ENCODE peak calls at places on chromosomes 1 and 21, in ten cellular contexts. U, V, P, L, I, N, E, M, C and B are unnamed samples.

GRCh38 chr1:7280257-7280656 is 490.8 kb upstream of the VAMP3 start:
- DNase-seq in P (no peak), N (no peak), M (no peak), E (no peak), L (no peak), V (no peak), U (no peak), I (no peak), C (no peak), B (no peak)

GRCh38 chr1:191371626-191372025 is 786.6 kb upstream of the RGS18 start:
- DNase-seq in P (no peak), U (no peak), C (no peak), E (no peak), L (no peak), V (no peak), I (no peak), M (peak), N (no peak), B (peak)

GRCh38 chr1:89975540-89976125 is 19.3 kb upstream of the ZNF326 start:
- DNase-seq in M (no peak), L (no peak), C (no peak), I (no peak), N (no peak), P (no peak), E (no peak), U (no peak), V (no peak), B (no peak)

GRCh38 chr1:205543351-205544305 is 39.2 kb downstream of the CDK18 start:
- DNase-seq in P (peak), V (peak), M (peak), U (peak), L (peak), E (peak), I (peak), C (peak), N (peak), B (peak)

GRCh38 chr1:42932442-42932941 is 26.2 kb downstream of the SLC2A1 start:
- DNase-seq in C (no peak), E (no peak), M (no peak), V (no peak), N (no peak), L (no peak), U (no peak), P (no peak), I (no peak), B (no peak)

GRCh38 chr1:107831921-107832320 is 133.1 kb downstream of the VAV3 start:
- DNase-seq in V (no peak), N (no peak), E (no peak), P (no peak), C (no peak), L (no peak), M (no peak), I (no peak), U (no peak), B (no peak)

GRCh38 chr1:59556802-59557548 is 257.8 kb upstream of the HOOK1 start:
- DNase-seq in C (no peak), E (no peak), I (no peak), L (no peak), M (no peak), N (no peak), P (no peak), V (no peak), U (no peak), B (peak)

GRCh38 chr1:16006552-16007485 is 2.8 kb downstream of the SRARP start:
- DNase-seq in C (no peak), E (no peak), P (no peak), I (peak), L (peak), M (peak), V (no peak), U (no peak), N (no peak), B (no peak)

GRCh38 chr1:202274611-202275010 is 67.1 kb downstream of the UBE2T start:
- DNase-seq in U (peak), N (no peak), C (no peak), E (peak), I (no peak), V (peak), L (peak), M (peak), P (no peak), B (peak)

GRCh38 chr1:233777571-233777970 is 126.9 kb upstream of the SLC35F3 start:
- DNase-seq in M (no peak), C (no peak), I (no peak), L (no peak), N (no peak), P (no peak), U (no peak), V (no peak), E (no peak), B (no peak)

GRCh38 chr1:228429007-228429406 is 12.3 kb upstream of the TRIM17 start:
- DNase-seq in N (no peak), E (no peak), P (no peak), M (no peak), V (no peak), L (no peak), U (no peak), C (no peak), I (no peak), B (no peak)

GRCh38 chr1:56575865-56576264 is 3.5 kb downstream of the PLPP3 start:
- DNase-seq in N (no peak), E (no peak), V (no peak), C (no peak), I (no peak), L (no peak), U (no peak), P (no peak), M (peak), B (no peak)

GRCh38 chr1:96545935-96546656 is 175.5 kb upstream of the PTBP2 start:
- DNase-seq in M (no peak), V (no peak), N (no peak), U (no peak), E (no peak), P (no peak), C (no peak), L (no peak), I (no peak), B (no peak)

GRCh38 chr1:214422137-214422671 is 129.2 kb downstream of the PTPN14 start:
- DNase-seq in N (no peak), C (no peak), V (peak), L (no peak), E (no peak), P (no peak), M (peak), I (no peak), U (no peak), B (no peak)

GRCh38 chr1:30085814-30086770 is 637.3 kb downstream of the MATN1 start:
- DNase-seq in L (peak), M (peak), E (peak), C (no peak), N (no peak), I (peak), P (peak), U (peak), V (peak), B (peak)

GRCh38 chr1:45478129-45478802 is 12.7 kb downstream of the TESK2 start:
- DNase-seq in I (no peak), E (no peak), M (peak), L (no peak), N (no peak), P (no peak), C (no peak), U (no peak), V (no peak), B (no peak)

GRCh38 chr1:185837711-185838110 is 103.5 kb downstream of the HMCN1 start:
- DNase-seq in N (no peak), P (no peak), M (no peak), U (no peak), I (no peak), V (no peak), E (no peak), L (no peak), C (no peak), B (no peak)

GRCh38 chr1:114338491-114338890 is 172.5 kb downstream of the TRIM33 start:
- DNase-seq in C (no peak), M (no peak), N (no peak), P (no peak), E (no peak), I (no peak), V (no peak), L (no peak), U (no peak), B (no peak)

GRCh38 chr1:201790261-201790660 is 38.7 kb upstream of the IPO9 start:
- DNase-seq in L (no peak), E (no peak), U (no peak), V (peak), I (no peak), C (no peak), N (no peak), P (no peak), M (peak), B (no peak)

GRCh38 chr1:56073614-56074356 is 505.6 kb downstream of the PLPP3 start:
- DNase-seq in E (peak), C (peak), L (no peak), V (peak), I (peak), M (peak), U (no peak), P (peak), N (peak), B (no peak)

GRCh38 chr1:3673381-3674099 is 21.2 kb downstream of the TP73 start:
- DNase-seq in V (no peak), P (no peak), E (no peak), C (no peak), U (peak), L (no peak), I (no peak), M (no peak), N (no peak), B (no peak)

GRCh38 chr1:154263465-154264332 is 8.7 kb upstream of the HAX1 start:
- DNase-seq in C (no peak), E (no peak), N (no peak), V (peak), L (no peak), M (no peak), U (no peak), I (no peak), P (no peak), B (no peak)

GRCh38 chr1:154256666-154257065 is 15.8 kb upstream of the HAX1 start:
- DNase-seq in I (no peak), L (no peak), U (no peak), E (no peak), P (no peak), N (no peak), V (no peak), C (no peak), M (no peak), B (no peak)

GRCh38 chr1:154264454-154264853 is 8.0 kb upstream of the HAX1 start:
- DNase-seq in V (no peak), M (no peak), L (no peak), E (no peak), N (no peak), I (no peak), U (no peak), C (no peak), P (no peak), B (no peak)

GRCh38 chr1:154258784-154259183 is 13.6 kb upstream of the HAX1 start:
- DNase-seq in P (no peak), V (no peak), C (no peak), M (no peak), L (no peak), E (no peak), U (no peak), N (no peak), I (no peak), B (no peak)

GRCh38 chr1:154260127-154260526 is 12.3 kb upstream of the HAX1 start:
- DNase-seq in M (no peak), I (no peak), V (no peak), C (no peak), L (no peak), N (no peak), P (no peak), E (no peak), U (no peak), B (no peak)
- TF ChIP-seq CTCF in M (no peak), I (no peak), V (no peak), C (no peak), L (no peak), N (no peak), P (no peak), E (no peak), U (no peak), B (no peak)

DNA sequence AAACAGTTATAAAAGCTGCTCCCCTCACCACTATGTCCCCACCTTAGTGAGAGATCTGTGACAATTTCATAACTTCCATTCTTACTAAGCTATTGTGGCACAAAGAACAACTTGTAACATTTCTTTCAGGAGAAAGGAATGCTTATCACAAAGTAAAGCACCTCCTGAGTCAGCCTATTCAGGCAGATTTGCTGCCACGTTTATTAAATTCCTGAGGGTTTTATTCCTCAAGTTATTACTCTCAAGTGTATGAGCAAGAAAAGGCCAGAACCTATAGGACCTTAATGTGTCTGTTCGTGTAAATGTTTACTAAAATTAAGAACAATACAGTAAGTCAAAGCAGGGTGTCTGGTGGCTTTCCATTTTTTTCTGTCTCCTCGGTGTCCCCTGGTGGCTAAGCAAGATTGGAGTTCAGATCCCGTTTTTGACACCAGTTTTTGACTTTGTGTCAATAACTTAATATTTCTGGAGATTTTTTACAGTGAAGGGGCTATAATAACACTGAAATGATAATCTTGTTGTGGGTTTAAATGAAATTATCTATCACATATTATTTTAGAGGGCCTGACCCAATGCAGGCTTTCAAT is 1539.6 kb downstream of the BRINP3 start:
- DNase-seq in L (peak), M (peak), U (no peak), E (no peak), P (no peak), N (no peak), C (no peak), V (no peak), I (no peak), B (peak)
- TF ChIP-seq CTCF in L (peak), M (peak), U (no peak), E (no peak), P (no peak), N (peak), C (no peak), V (peak), I (no peak), B (peak)

GRCh38 chr21:28899744-28900143 is 92.9 kb downstream of the LTN1 start:
- DNase-seq in C (no peak), P (no peak), N (no peak), M (peak), E (no peak), I (no peak), U (no peak), L (peak), V (peak), B (no peak)
- TF ChIP-seq CTCF in C (no peak), P (no peak), N (no peak), M (no peak), E (no peak), I (no peak), U (no peak), L (no peak), V (no peak), B (no peak)

DNA sequence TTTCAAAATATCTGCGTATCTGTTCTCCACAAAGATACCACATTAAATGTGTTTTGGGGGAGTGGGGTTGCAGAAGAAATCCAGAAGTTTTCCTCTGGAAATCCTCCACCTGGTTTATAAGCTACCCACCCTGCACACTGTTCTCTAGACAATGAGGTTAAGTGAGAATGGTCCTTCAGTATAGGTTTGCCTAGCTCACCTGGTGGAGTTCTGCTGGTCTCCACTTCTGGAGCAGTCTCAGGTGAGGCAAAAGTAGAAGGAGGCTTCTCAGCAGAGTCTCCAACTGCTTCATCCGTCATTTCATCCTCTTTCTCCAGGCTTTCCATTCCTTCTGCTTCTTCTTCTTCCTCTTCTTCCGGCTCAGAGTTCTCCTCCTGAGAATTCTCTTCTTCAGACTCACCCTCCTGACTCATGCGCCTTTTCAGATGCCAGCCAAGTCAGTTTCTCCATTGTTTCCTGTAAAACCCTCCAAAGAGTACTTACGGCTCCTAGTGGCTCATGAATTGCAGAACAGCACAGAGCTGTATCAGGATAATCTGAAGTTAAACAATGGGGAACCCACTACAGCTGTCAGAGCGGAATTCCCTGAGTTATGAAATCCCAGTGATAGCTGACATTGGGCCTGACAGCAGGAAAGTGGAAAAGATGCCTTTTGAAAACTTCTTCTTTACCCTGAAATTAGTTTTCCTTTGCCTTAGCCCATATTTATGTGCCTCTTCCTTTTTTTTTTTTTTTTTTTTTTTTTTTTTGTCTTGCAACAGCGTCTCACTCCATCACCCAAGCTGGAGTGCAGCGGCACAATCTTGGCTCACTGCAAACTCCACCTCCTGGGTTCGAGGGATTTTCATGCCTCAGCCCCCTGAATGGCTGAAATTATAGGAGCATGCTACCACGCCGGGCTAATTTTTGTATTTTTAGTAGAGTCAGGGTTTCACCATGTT is 38.5 kb downstream of the MSTO1 start:
- DNase-seq in M (peak), E (peak), N (no peak), L (peak), I (no peak), P (no peak), V (peak), C (peak), U (no peak), B (peak)
- TF ChIP-seq CTCF in M (peak), E (peak), N (peak), L (peak), I (peak), P (peak), V (peak), C (peak), U (no peak), B (peak)

GRCh38 chr1:102852583-102852982 is 255.7 kb downstream of the COL11A1 start:
- DNase-seq in V (no peak), P (no peak), U (no peak), M (no peak), I (no peak), N (no peak), E (no peak), C (no peak), L (no peak), B (no peak)
- TF ChIP-seq CTCF in V (peak), P (no peak), U (no peak), M (peak), I (no peak), N (no peak), E (no peak), C (peak), L (no peak), B (no peak)

DNA sequence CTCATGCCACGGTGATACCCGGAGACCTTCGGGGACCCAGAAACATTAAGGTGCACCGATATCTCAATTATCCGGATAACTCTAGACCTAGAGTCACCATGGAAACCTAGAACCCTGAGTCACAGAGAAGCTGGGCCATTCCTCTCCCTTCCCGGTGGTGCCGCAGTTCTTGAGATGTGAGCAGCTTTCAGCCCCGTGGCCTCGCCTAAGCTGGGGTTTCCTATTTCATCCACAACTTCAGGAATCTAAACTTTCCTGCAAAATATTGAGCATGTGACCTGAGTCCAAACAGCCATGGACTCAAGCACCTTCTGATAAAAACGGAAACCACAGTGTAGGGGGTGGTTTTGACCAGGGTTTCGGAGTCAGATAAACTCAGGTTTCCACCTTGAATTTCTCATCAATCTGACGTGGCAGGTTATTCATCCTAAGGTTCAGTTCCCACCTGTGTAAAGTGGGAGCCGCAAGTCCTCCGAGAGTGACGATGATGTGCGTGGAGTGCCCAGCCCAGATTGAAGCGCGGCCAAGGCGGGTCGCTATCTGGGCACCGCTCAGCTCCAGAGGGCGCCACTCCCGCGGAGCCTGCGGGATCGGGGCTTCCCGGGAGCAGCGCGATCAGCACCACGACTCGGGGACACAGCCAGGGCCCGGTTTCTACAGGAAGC is 980 bp upstream of the ETS2 start:
- DNase-seq in V (peak), U (peak), C (no peak), I (peak), P (peak), M (peak), N (peak), E (peak), L (peak), B (peak)
- TF ChIP-seq CTCF in V (peak), U (no peak), C (peak), I (peak), P (peak), M (peak), N (peak), E (peak), L (peak), B (no peak)

GRCh38 chr1:14782741-14783591 is 184.5 kb downstream of the KAZN start:
- DNase-seq in C (no peak), E (no peak), V (no peak), I (no peak), L (no peak), M (peak), N (no peak), U (no peak), P (no peak), B (no peak)
- TF ChIP-seq CTCF in C (peak), E (no peak), V (peak), I (no peak), L (no peak), M (peak), N (no peak), U (no peak), P (no peak), B (no peak)